ENCODE peak calls at places on chromosomes 2 and 18, in nine cellular contexts. One of them, this sample, is unnamed.

GRCh38 chr2:180291552-180292421 is 284.7 kb upstream of the CWC22 start:
- DNase-seq in BE2C: no peak
- DNase-seq in epithelial cell of esophagus: peak
- DNase-seq in lung: no peak
- DNase-seq in WTC11: no peak
- DNase-seq in brain microvascular endothelial cell: peak
- DNase-seq in kidney: no peak
- DNase-seq in cardiac muscle cell: no peak
- DNase-seq in astrocyte of the cerebellum: no peak
- DNase-seq in this sample: no peak

GRCh38 chr2:29322011-29322410 is 206.8 kb downstream of the CLIP4 start:
- DNase-seq in brain microvascular endothelial cell: no peak
- DNase-seq in epithelial cell of esophagus: peak
- DNase-seq in astrocyte of the cerebellum: no peak
- DNase-seq in lung: no peak
- DNase-seq in BE2C: no peak
- DNase-seq in cardiac muscle cell: no peak
- DNase-seq in WTC11: no peak
- DNase-seq in kidney: no peak
- DNase-seq in this sample: peak

GRCh38 chr18:53152478-53152877 is 812.5 kb downstream of the DCC start:
- DNase-seq in brain microvascular endothelial cell: no peak
- DNase-seq in lung: no peak
- DNase-seq in BE2C: no peak
- DNase-seq in astrocyte of the cerebellum: no peak
- DNase-seq in epithelial cell of esophagus: no peak
- DNase-seq in cardiac muscle cell: peak
- DNase-seq in WTC11: no peak
- DNase-seq in kidney: no peak
- DNase-seq in this sample: no peak

GRCh38 chr2:240132651-240132980 is 3.5 kb downstream of the COPS9 start:
- DNase-seq in WTC11: no peak
- DNase-seq in epithelial cell of esophagus: no peak
- DNase-seq in astrocyte of the cerebellum: no peak
- DNase-seq in brain microvascular endothelial cell: no peak
- DNase-seq in cardiac muscle cell: no peak
- DNase-seq in BE2C: no peak
- DNase-seq in kidney: no peak
- DNase-seq in lung: no peak
- DNase-seq in this sample: no peak

GRCh38 chr18:29644276-29644675 is 1398.3 kb downstream of the DSC3 start:
- DNase-seq in BE2C: no peak
- DNase-seq in kidney: no peak
- DNase-seq in astrocyte of the cerebellum: no peak
- DNase-seq in cardiac muscle cell: no peak
- DNase-seq in lung: no peak
- DNase-seq in WTC11: no peak
- DNase-seq in epithelial cell of esophagus: peak
- DNase-seq in brain microvascular endothelial cell: no peak
- DNase-seq in this sample: no peak

GRCh38 chr2:224716201-224716600 is at the start of gene CCDC195:
- DNase-seq in cardiac muscle cell: no peak
- DNase-seq in WTC11: no peak
- DNase-seq in lung: no peak
- DNase-seq in brain microvascular endothelial cell: no peak
- DNase-seq in BE2C: no peak
- DNase-seq in astrocyte of the cerebellum: no peak
- DNase-seq in epithelial cell of esophagus: no peak
- DNase-seq in kidney: no peak
- DNase-seq in this sample: no peak

GRCh38 chr2:241000831-241001321 is 2.5 kb downstream of the SNED1 start:
- DNase-seq in kidney: peak
- DNase-seq in WTC11: no peak
- DNase-seq in epithelial cell of esophagus: no peak
- DNase-seq in brain microvascular endothelial cell: no peak
- DNase-seq in astrocyte of the cerebellum: no peak
- DNase-seq in lung: peak
- DNase-seq in BE2C: no peak
- DNase-seq in cardiac muscle cell: no peak
- DNase-seq in this sample: no peak

GRCh38 chr2:10124538-10125045 is 2.1 kb downstream of the RRM2 start:
- DNase-seq in astrocyte of the cerebellum: peak
- DNase-seq in epithelial cell of esophagus: peak
- DNase-seq in BE2C: peak
- DNase-seq in brain microvascular endothelial cell: peak
- DNase-seq in cardiac muscle cell: peak
- DNase-seq in lung: no peak
- DNase-seq in WTC11: no peak
- DNase-seq in kidney: no peak
- DNase-seq in this sample: peak

GRCh38 chr2:239970004-239970623 is 55.0 kb downstream of the NDUFA10 start:
- DNase-seq in kidney: no peak
- DNase-seq in brain microvascular endothelial cell: no peak
- DNase-seq in cardiac muscle cell: no peak
- DNase-seq in epithelial cell of esophagus: no peak
- DNase-seq in astrocyte of the cerebellum: no peak
- DNase-seq in BE2C: no peak
- DNase-seq in lung: no peak
- DNase-seq in WTC11: no peak
- DNase-seq in this sample: no peak

GRCh38 chr2:12950957-12951656 is 234.4 kb downstream of the TRIB2 start:
- DNase-seq in BE2C: no peak
- DNase-seq in astrocyte of the cerebellum: peak
- DNase-seq in cardiac muscle cell: no peak
- DNase-seq in brain microvascular endothelial cell: peak
- DNase-seq in kidney: no peak
- DNase-seq in lung: no peak
- DNase-seq in WTC11: no peak
- DNase-seq in epithelial cell of esophagus: peak
- DNase-seq in this sample: no peak

GRCh38 chr2:240557808-240558207 is at the start of gene ANKMY1:
- DNase-seq in epithelial cell of esophagus: peak
- DNase-seq in lung: no peak
- DNase-seq in BE2C: peak
- DNase-seq in brain microvascular endothelial cell: peak
- DNase-seq in cardiac muscle cell: peak
- DNase-seq in WTC11: peak
- DNase-seq in astrocyte of the cerebellum: no peak
- DNase-seq in kidney: peak
- DNase-seq in this sample: peak

GRCh38 chr2:134306521-134306920 is 52.6 kb downstream of the MGAT5 start:
- DNase-seq in cardiac muscle cell: no peak
- DNase-seq in lung: no peak
- DNase-seq in epithelial cell of esophagus: peak
- DNase-seq in kidney: no peak
- DNase-seq in brain microvascular endothelial cell: no peak
- DNase-seq in astrocyte of the cerebellum: no peak
- DNase-seq in WTC11: no peak
- DNase-seq in BE2C: no peak
- DNase-seq in this sample: no peak

GRCh38 chr2:95377216-95377530 is 25.3 kb upstream of the FAHD2A start:
- DNase-seq in lung: no peak
- DNase-seq in kidney: no peak
- DNase-seq in WTC11: no peak
- DNase-seq in BE2C: no peak
- DNase-seq in astrocyte of the cerebellum: no peak
- DNase-seq in epithelial cell of esophagus: no peak
- DNase-seq in cardiac muscle cell: no peak
- DNase-seq in brain microvascular endothelial cell: no peak
- DNase-seq in this sample: no peak

GRCh38 chr18:23971656-23972230 is 42.8 kb upstream of the TTC39C start:
- DNase-seq in cardiac muscle cell: no peak
- DNase-seq in brain microvascular endothelial cell: no peak
- DNase-seq in lung: no peak
- DNase-seq in epithelial cell of esophagus: peak
- DNase-seq in kidney: no peak
- DNase-seq in WTC11: no peak
- DNase-seq in BE2C: no peak
- DNase-seq in astrocyte of the cerebellum: no peak
- DNase-seq in this sample: no peak

GRCh38 chr2:217977840-217978535 is 24.8 kb downstream of the TNS1 start:
- DNase-seq in astrocyte of the cerebellum: no peak
- DNase-seq in cardiac muscle cell: no peak
- DNase-seq in BE2C: no peak
- DNase-seq in WTC11: no peak
- DNase-seq in kidney: no peak
- DNase-seq in lung: no peak
- DNase-seq in epithelial cell of esophagus: no peak
- DNase-seq in brain microvascular endothelial cell: no peak
- DNase-seq in this sample: no peak

GRCh38 chr18:44036500-44036899 is 644.2 kb upstream of the SETBP1 start:
- DNase-seq in BE2C: peak
- DNase-seq in astrocyte of the cerebellum: no peak
- DNase-seq in WTC11: peak
- DNase-seq in lung: no peak
- DNase-seq in epithelial cell of esophagus: peak
- DNase-seq in kidney: peak
- DNase-seq in brain microvascular endothelial cell: no peak
- DNase-seq in cardiac muscle cell: peak
- DNase-seq in this sample: no peak

GRCh38 chr2:230828272-230828961 is 36.3 kb upstream of the ITM2C start:
- DNase-seq in astrocyte of the cerebellum: no peak
- DNase-seq in lung: no peak
- DNase-seq in BE2C: no peak
- DNase-seq in WTC11: peak
- DNase-seq in brain microvascular endothelial cell: no peak
- DNase-seq in epithelial cell of esophagus: no peak
- DNase-seq in kidney: no peak
- DNase-seq in cardiac muscle cell: no peak
- DNase-seq in this sample: no peak

DNA sequence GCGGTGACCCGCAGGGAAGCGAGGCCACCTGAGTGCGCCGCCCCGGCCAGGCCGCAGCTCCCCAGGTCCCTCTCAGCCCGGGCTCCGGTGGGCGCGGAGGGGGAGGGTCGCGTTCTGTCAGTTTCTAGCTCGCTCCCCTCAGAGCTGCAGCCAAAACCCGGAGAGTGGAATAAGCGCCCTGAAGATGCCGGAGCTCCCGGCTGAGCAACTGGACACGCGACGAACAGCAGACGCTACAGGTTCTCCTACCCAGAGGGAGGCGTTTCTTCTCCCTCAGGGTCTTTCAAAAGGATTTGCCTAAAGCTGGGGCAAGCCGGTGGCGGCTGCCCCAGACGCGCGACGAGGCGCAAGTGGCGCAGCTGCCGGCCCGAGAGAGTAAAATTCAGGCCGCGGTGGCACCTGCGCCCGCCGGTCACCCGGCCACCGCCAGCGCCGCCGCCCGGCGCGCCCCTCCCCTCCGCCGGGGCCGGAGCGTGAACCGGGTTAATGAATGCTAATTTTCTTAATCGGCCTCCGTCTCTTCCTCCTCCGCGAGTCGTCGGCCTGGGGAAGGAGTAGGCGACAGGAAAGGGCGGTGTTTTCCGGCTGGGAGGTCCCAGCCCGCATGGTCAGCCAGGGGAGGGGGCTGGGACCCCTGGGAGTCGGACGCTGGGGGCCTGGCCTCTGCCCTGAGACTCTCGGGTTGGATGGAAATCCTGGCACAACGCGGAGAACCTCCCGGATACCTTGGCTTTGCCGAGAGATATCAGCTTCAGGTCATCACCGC is 845 bp upstream of the CDC42EP3 start:
- DNase-seq in WTC11: peak
- DNase-seq in astrocyte of the cerebellum: peak
- DNase-seq in BE2C: peak
- DNase-seq in kidney: peak
- DNase-seq in epithelial cell of esophagus: peak
- DNase-seq in brain microvascular endothelial cell: peak
- DNase-seq in cardiac muscle cell: peak
- DNase-seq in lung: peak
- DNase-seq in this sample: peak
- TF ChIP-seq CTCF in WTC11: no peak
- TF ChIP-seq CTCF in astrocyte of the cerebellum: no peak
- TF ChIP-seq CTCF in BE2C: no peak
- TF ChIP-seq CTCF in kidney: no peak
- TF ChIP-seq CTCF in epithelial cell of esophagus: no peak
- TF ChIP-seq CTCF in brain microvascular endothelial cell: no peak
- TF ChIP-seq CTCF in cardiac muscle cell: no peak
- TF ChIP-seq CTCF in lung: no peak
- TF ChIP-seq CTCF in this sample: no peak

DNA sequence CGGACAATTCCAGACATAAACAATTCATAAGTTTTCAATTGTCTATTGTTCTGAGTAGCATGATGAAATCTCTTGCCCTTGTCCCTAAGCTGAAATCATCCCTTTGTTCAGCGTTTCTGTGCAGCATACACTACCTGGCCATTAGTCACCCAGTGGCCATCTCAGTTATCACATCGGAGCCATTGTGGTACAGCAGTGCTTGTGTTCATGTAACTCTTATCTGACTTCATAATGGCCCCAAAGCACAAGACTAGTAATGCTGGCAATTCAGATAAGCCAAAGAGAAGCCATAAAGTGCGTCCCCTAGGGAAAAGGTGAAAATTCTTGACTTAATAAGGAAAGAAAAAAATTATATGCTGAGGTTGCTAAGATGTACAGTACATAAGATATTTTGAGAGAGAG is 127.2 kb downstream of the FHOD3 start:
- DNase-seq in epithelial cell of esophagus: peak
- DNase-seq in lung: no peak
- DNase-seq in cardiac muscle cell: no peak
- DNase-seq in kidney: no peak
- DNase-seq in WTC11: no peak
- DNase-seq in brain microvascular endothelial cell: no peak
- DNase-seq in BE2C: peak
- DNase-seq in astrocyte of the cerebellum: no peak
- DNase-seq in this sample: no peak
- TF ChIP-seq CTCF in epithelial cell of esophagus: no peak
- TF ChIP-seq CTCF in lung: no peak
- TF ChIP-seq CTCF in cardiac muscle cell: no peak
- TF ChIP-seq CTCF in kidney: peak
- TF ChIP-seq CTCF in WTC11: no peak
- TF ChIP-seq CTCF in brain microvascular endothelial cell: no peak
- TF ChIP-seq CTCF in BE2C: peak
- TF ChIP-seq CTCF in astrocyte of the cerebellum: no peak
- TF ChIP-seq CTCF in this sample: no peak

DNA sequence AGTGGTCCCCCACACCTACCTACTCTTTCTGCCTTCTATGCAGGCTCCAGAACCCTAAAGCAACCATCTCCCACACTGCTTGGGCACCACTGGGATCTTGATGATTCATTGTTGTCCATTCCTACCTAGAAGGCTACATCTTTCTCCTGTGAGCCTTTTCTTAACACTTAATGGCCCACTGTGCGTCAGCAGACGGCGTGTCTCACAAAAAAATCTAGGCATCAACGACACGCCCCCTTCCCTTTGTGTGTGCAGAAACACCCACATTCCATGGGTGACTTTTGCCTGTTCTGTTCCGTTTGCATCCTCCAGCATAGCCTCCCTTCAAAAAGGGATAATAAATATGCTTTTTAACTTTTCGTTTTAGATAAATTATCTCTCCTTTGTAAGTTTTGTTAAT is 99.7 kb upstream of the CYRIA start:
- DNase-seq in WTC11: no peak
- DNase-seq in cardiac muscle cell: no peak
- DNase-seq in epithelial cell of esophagus: peak
- DNase-seq in BE2C: no peak
- DNase-seq in lung: no peak
- DNase-seq in brain microvascular endothelial cell: no peak
- DNase-seq in astrocyte of the cerebellum: no peak
- DNase-seq in kidney: no peak
- DNase-seq in this sample: no peak
- TF ChIP-seq CTCF in WTC11: no peak
- TF ChIP-seq CTCF in cardiac muscle cell: no peak
- TF ChIP-seq CTCF in epithelial cell of esophagus: no peak
- TF ChIP-seq CTCF in BE2C: no peak
- TF ChIP-seq CTCF in lung: no peak
- TF ChIP-seq CTCF in brain microvascular endothelial cell: no peak
- TF ChIP-seq CTCF in astrocyte of the cerebellum: no peak
- TF ChIP-seq CTCF in kidney: no peak
- TF ChIP-seq CTCF in this sample: no peak

GRCh38 chr2:50143822-50144575 is 887.9 kb downstream of the NRXN1 start:
- DNase-seq in epithelial cell of esophagus: peak
- DNase-seq in brain microvascular endothelial cell: peak
- DNase-seq in astrocyte of the cerebellum: peak
- DNase-seq in cardiac muscle cell: peak
- DNase-seq in lung: no peak
- DNase-seq in WTC11: no peak
- DNase-seq in kidney: no peak
- DNase-seq in BE2C: peak
- DNase-seq in this sample: peak
- TF ChIP-seq CTCF in epithelial cell of esophagus: peak
- TF ChIP-seq CTCF in brain microvascular endothelial cell: peak
- TF ChIP-seq CTCF in astrocyte of the cerebellum: peak
- TF ChIP-seq CTCF in cardiac muscle cell: peak
- TF ChIP-seq CTCF in lung: no peak
- TF ChIP-seq CTCF in WTC11: peak
- TF ChIP-seq CTCF in kidney: peak
- TF ChIP-seq CTCF in BE2C: peak
- TF ChIP-seq CTCF in this sample: peak